ENCODE peak calls at places on chromosomes 2 and 18, in five cellular contexts. K is cardiac fibroblast, G is brain microvascular endothelial cell, E is GM12865, I is GM23338. B is an unnamed sample.

GRCh38 chr18:43705850-43706249 is 428.6 kb upstream of the SYT4 start:
- DNase-seq in K (no peak), G (no peak), E (no peak), I (peak), B (no peak)

GRCh38 chr18:62518460-62519375 is 4.1 kb upstream of the ZCCHC2 start:
- DNase-seq in K (no peak), G (no peak), E (no peak), I (no peak), B (no peak)

GRCh38 chr2:191927991-191928390 is 81.1 kb upstream of the CAVIN2 start:
- DNase-seq in K (peak), G (peak), E (no peak), I (no peak), B (no peak)

GRCh38 chr2:169775765-169776482 is 22.7 kb upstream of the SSB start:
- DNase-seq in K (peak), G (peak), E (no peak), I (no peak), B (no peak)

GRCh38 chr2:97758131-97758705 is 44.8 kb downstream of the ZAP70 start:
- DNase-seq in K (no peak), G (no peak), E (no peak), I (no peak), B (no peak)

GRCh38 chr18:46213295-46213694 is 109.1 kb downstream of the HAUS1 start:
- DNase-seq in K (peak), G (no peak), E (peak), I (peak), B (no peak)

GRCh38 chr2:136116111-136116812 is 1.7 kb downstream of the CXCR4 start:
- DNase-seq in K (peak), G (no peak), E (peak), I (peak), B (no peak)

GRCh38 chr2:1788478-1788959 is 44.2 kb upstream of the PXDN start:
- DNase-seq in K (no peak), G (no peak), E (no peak), I (no peak), B (no peak)

GRCh38 chr18:43303376-43303775 is 26.1 kb upstream of the SYT4 start:
- DNase-seq in K (peak), G (no peak), E (no peak), I (no peak), B (no peak)

GRCh38 chr2:27182346-27182745 is 29.5 kb upstream of the ATRAID start:
- DNase-seq in K (peak), G (peak), E (no peak), I (no peak), B (no peak)

GRCh38 chr18:2985628-2986027 is 27.3 kb downstream of the LPIN2 start:
- DNase-seq in K (peak), G (no peak), E (peak), I (no peak), B (no peak)

GRCh38 chr2:152560163-152560562 is 157.1 kb downstream of the PRPF40A start:
- DNase-seq in K (peak), G (no peak), E (no peak), I (no peak), B (no peak)

GRCh38 chr2:7121851-7122250 is 204.6 kb downstream of the RNF144A start:
- DNase-seq in K (no peak), G (no peak), E (no peak), I (no peak), B (no peak)

GRCh38 chr2:9107168-9108025 is 99.2 kb upstream of the ASAP2 start:
- DNase-seq in K (no peak), G (no peak), E (no peak), I (no peak), B (no peak)

GRCh38 chr2:24471662-24472061 is 19.4 kb upstream of the NCOA1 start:
- DNase-seq in K (no peak), G (no peak), E (peak), I (peak), B (no peak)

GRCh38 chr2:10188729-10189305 is 66.3 kb downstream of the RRM2 start:
- DNase-seq in K (no peak), G (no peak), E (no peak), I (no peak), B (no peak)

GRCh38 chr2:10407841-10408648 is 40.1 kb downstream of the ODC1 start:
- DNase-seq in K (peak), G (peak), E (peak), I (peak), B (peak)

GRCh38 chr2:88190808-88191721 is 20.9 kb downstream of the THNSL2 start:
- DNase-seq in K (peak), G (no peak), E (peak), I (peak), B (peak)

GRCh38 chr2:150063432-150063889 is 424.0 kb downstream of the RND3 start:
- DNase-seq in K (peak), G (peak), E (no peak), I (no peak), B (no peak)

GRCh38 chr2:201444676-201445441 is 6.4 kb downstream of the TRAK2 start:
- DNase-seq in K (no peak), G (no peak), E (no peak), I (no peak), B (no peak)

GRCh38 chr2:210474776-210475175 is 1.8 kb downstream of the LANCL1 start:
- DNase-seq in K (no peak), G (no peak), E (no peak), I (no peak), B (no peak)
- H3K4me3 ChIP-seq in K (no peak), G (no peak), E (no peak), I (no peak), B (no peak)

DNA sequence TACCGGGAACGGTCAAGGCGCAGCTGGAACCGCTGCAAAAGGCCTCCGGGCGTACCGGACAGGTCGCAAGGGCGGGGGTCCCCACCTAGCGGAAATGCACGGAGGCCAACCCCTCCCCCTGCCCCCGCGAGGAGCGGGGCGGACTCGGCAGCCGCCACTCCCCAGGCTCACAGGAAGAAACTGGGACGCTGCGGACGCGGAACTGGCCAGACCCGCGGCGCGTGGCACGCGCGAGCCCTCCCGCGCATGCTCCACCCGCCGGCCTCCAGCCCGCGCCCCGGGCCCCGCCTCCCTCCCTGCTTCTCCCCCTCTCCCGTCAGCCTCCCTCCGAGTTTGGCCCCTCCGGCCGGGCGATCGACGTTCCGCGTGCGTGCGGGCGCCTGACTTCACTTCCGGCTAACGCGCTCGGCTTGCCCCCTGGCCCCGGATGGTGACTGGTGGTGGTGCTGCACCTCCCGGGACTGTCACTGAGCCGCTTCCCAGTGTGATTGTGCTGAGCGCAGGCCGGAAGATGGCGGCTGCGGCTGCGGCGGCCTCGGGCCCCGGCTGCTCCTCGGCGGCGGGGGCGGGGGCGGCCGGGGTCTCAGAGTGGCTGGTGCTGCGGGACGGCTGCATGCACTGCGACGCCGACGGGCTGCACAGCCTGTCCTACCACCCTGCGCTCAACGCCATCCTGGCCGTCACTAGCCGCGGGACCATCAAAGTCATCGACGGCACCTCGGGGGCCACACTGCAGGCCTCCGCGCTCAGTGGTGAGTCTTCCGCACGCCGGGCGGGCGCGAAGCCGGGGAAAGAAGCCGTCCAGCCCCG is at the start of gene BIRC6:
- DNase-seq in K (peak), G (peak), E (peak), I (peak), B (peak)
- TF ChIP-seq CTCF in K (no peak), G (no peak), E (no peak), I (no peak), B (no peak)

GRCh38 chr18:49560277-49561126 is 1.4 kb upstream of the LIPG start:
- DNase-seq in K (peak), G (no peak), E (no peak), I (peak), B (no peak)
- H3K4me3 ChIP-seq in K (peak), G (peak), E (no peak), I (peak), B (peak)

GRCh38 chr18:35950628-35950982 is 21.9 kb upstream of the RMP24 start:
- DNase-seq in K (no peak), G (no peak), E (no peak), I (no peak), B (no peak)
- TF ChIP-seq CTCF in K (no peak), G (no peak), E (no peak), I (no peak), B (no peak)

DNA sequence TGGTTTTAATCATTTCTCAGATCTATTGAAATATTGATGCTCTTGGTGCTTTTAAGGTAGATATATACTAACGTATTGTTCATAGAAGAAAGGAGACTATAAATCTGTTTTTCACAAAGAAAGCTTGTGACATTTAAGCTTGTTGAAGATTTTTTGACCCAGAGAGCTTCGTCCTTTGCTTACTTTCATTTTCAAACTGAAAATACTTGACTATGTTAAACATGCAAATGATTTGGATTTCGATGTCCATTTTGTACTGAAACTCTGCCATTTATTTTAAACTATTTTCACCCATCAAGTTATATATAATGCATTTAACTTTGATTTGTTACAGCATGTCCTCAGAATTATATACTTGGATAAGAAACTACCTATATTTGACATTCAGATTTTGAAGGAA is 85.2 kb downstream of the SLC4A10 start:
- DNase-seq in K (no peak), G (no peak), E (peak), I (no peak), B (no peak)
- H3K4me3 ChIP-seq in K (no peak), G (no peak), E (peak), I (no peak), B (no peak)

DNA sequence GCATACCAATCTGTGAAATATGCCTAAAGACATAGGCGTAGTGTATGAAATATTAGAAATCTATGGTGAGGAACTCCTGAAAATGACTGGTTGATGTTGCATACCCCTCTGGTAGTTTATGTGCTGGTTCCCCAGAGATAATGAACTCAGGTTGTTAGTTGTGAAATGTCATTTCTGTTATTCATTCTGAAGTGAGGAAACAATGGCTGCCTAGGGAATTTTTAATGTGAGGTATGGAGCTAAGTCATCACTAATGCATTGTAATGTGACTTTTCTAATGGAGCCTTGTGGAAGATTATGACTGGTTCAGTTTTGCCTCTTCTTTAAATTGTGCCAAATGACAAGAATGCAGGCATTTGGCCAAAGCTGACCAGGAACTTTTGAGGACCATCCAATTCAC is 61.6 kb upstream of the RAB27B start:
- DNase-seq in K (peak), G (no peak), E (no peak), I (no peak), B (no peak)
- TF ChIP-seq CTCF in K (no peak), G (no peak), E (no peak), I (no peak), B (no peak)

DNA sequence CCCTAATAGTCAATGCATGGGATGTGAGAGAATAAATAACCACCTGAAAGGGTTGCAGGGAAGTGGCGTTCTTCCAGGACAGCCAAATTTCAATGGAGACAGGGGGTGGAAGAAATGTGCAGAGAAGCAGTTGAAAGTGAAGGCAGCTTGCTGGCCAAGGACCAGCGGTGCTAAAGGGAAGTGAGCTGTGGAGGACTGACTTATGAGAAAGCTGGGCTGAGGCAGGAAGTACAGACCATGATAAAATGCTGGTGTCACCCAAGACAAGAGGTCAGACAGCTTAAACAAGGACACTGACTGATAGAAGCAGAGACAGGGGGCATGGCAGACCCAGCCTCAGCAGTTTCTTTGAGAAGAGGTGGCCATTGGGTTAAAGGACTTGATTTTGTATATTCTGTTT is 106.7 kb downstream of the DTNB start:
- DNase-seq in K (peak), G (peak), E (peak), I (no peak), B (peak)
- H3K4me3 ChIP-seq in K (no peak), G (no peak), E (no peak), I (no peak), B (no peak)

GRCh38 chr2:42361728-42362298 is 796 bp upstream of the COX7A2L start:
- DNase-seq in K (no peak), G (no peak), E (no peak), I (no peak), B (no peak)

GRCh38 chr2:42359894-42360483 is 1.0 kb downstream of the COX7A2L start:
- DNase-seq in K (peak), G (no peak), E (peak), I (no peak), B (no peak)

GRCh38 chr2:42359304-42359749 is 1.7 kb downstream of the COX7A2L start:
- DNase-seq in K (peak), G (no peak), E (peak), I (no peak), B (no peak)

GRCh38 chr2:42360493-42360889 is 526 bp downstream of the COX7A2L start:
- DNase-seq in K (no peak), G (no peak), E (no peak), I (no peak), B (no peak)

GRCh38 chr2:42360890-42361727 is at the start of gene COX7A2L:
- DNase-seq in K (peak), G (peak), E (peak), I (peak), B (peak)
- TF ChIP-seq CTCF in K (peak), G (peak), E (peak), I (peak), B (peak)

DNA sequence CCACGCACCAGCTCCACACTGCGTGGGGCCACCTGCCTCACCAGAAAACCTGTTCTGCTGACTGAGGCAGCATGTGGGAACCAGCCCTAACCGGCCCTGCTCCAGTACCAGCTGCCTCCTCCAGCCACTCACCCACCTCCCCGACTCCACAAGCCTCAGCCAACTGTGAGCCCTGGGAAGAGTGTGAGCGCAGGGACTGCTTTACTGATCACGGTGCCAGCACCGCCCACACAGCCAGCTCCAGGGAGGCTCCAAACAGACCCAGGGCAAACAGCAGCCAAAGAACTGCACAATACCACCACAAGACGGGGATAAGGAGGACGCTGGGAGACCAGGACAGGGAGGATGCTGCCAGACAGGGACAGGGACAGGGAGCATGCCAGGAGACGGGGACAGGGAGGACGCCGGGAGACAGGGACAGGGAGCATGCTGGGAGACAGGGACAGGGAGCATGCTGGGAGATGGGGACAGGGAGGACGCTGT is 28.4 kb downstream of the EIPR1 start:
- DNase-seq in K (no peak), G (peak), E (no peak), I (no peak), B (no peak)
- H3K4me3 ChIP-seq in K (no peak), G (no peak), E (no peak), I (no peak), B (no peak)

GRCh38 chr2:224039080-224039769 is at the start of gene SERPINE2:
- DNase-seq in K (peak), G (peak), E (peak), I (peak), B (no peak)
- TF ChIP-seq CTCF in K (peak), G (peak), E (no peak), I (peak), B (no peak)